ENCODE peak calls at places on chromosomes 16 and 17, in six cellular contexts. H is sigmoid colon, S is tibial artery, A is IMR-90, B is fibroblast of pulmonary artery, U is colonic mucosa. J is an unnamed sample.

GRCh38 chr16:4064950-4065352 is 51.3 kb downstream of the ADCY9 start:
- DNase-seq in H (peak), B (no peak), S (no peak), A (no peak), U (no peak), J (no peak)

GRCh38 chr17:43406676-43407645 is 8.2 kb downstream of the ARL4D start:
- DNase-seq in S (peak), A (peak), B (peak), U (no peak), H (no peak), J (no peak)

GRCh38 chr17:21417921-21418320 is 41.8 kb downstream of the KCNJ12 start:
- DNase-seq in H (peak), S (no peak), A (no peak), B (no peak), U (no peak), J (no peak)

GRCh38 chr17:80853076-80853475 is 138.6 kb upstream of the CHMP6 start:
- DNase-seq in U (no peak), H (no peak), A (no peak), B (no peak), S (no peak), J (no peak)

GRCh38 chr17:1060991-1061390 is 64.1 kb downstream of the TIMM22 start:
- DNase-seq in U (peak), A (peak), B (peak), S (peak), H (peak), J (peak)

GRCh38 chr16:79067600-79067999 is 532.9 kb downstream of the MAF start:
- DNase-seq in U (no peak), S (no peak), B (no peak), A (no peak), H (no peak), J (no peak)

GRCh38 chr17:75950850-75951554 is 10.2 kb upstream of the FBF1 start:
- DNase-seq in B (peak), S (no peak), U (no peak), H (no peak), A (peak), J (peak)

GRCh38 chr16:81401035-81401950 is 43.3 kb upstream of the CMIP start:
- DNase-seq in S (peak), U (no peak), B (peak), H (peak), A (peak), J (no peak)

GRCh38 chr17:47707056-47707791 is 13.3 kb downstream of the TBKBP1 start:
- DNase-seq in H (peak), A (peak), S (no peak), U (no peak), B (peak), J (no peak)

GRCh38 chr17:40912506-40913220 is 24.8 kb downstream of the KRT23 start:
- DNase-seq in U (no peak), B (no peak), H (no peak), A (no peak), S (no peak), J (no peak)

GRCh38 chr17:79798296-79799173 is 1.7 kb upstream of the CBX8 start:
- DNase-seq in A (no peak), H (no peak), S (no peak), B (no peak), U (no peak), J (no peak)

GRCh38 chr16:70437017-70437581 is 1.8 kb downstream of the ST3GAL2 start:
- DNase-seq in U (no peak), S (no peak), B (peak), A (peak), H (no peak), J (peak)

GRCh38 chr16:87696796-87697195 is 69.0 kb downstream of the KLHDC4 start:
- DNase-seq in B (no peak), H (no peak), A (no peak), S (no peak), U (no peak), J (no peak)

GRCh38 chr16:87698241-87698640 is 67.5 kb downstream of the KLHDC4 start:
- DNase-seq in H (no peak), U (no peak), S (no peak), A (no peak), B (no peak), J (no peak)

GRCh38 chr16:87698676-87699179 is 67.1 kb downstream of the KLHDC4 start:
- DNase-seq in A (no peak), U (no peak), S (no peak), B (no peak), H (no peak), J (no peak)

GRCh38 chr16:87697256-87697655 is 68.5 kb downstream of the KLHDC4 start:
- DNase-seq in A (no peak), B (no peak), H (no peak), U (no peak), S (no peak), J (no peak)

DNA sequence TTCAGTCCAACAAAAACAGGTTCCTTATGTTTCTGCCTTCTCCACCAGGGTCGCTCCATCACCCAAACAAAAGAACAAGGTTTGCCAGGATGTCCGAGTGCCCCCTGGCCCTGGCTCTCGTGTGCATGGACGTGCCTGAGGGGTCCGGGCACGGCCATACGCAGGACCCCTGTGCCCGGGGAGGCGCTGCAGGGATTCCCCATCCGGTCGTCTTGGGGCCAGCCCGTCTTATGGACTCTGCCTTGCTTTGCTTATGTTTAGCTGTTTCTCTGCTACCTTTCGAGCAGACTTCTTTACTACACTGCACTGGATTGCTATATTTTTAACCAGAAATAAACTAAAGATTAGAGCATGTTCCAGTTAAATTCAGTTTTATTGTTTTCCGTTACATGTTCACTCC is 68.0 kb downstream of the KLHDC4 start:
- DNase-seq in B (no peak), H (no peak), A (no peak), S (no peak), U (no peak), J (no peak)
- TF ChIP-seq CTCF in B (no peak), H (no peak), A (no peak), S (no peak), U (no peak), J (no peak)

GRCh38 chr17:56594528-56595418 is 1.3 kb downstream of the NOG start:
- DNase-seq in B (no peak), S (no peak), U (no peak), H (no peak), A (peak), J (no peak)

GRCh38 chr17:56593741-56594527 is 435 bp downstream of the NOG start:
- DNase-seq in U (peak), A (peak), S (peak), B (peak), H (peak), J (no peak)

GRCh38 chr17:56596741-56597494 is 3.4 kb downstream of the NOG start:
- DNase-seq in A (no peak), B (no peak), S (no peak), H (no peak), U (no peak), J (no peak)

GRCh38 chr17:56597495-56597990 is 4.0 kb downstream of the NOG start:
- DNase-seq in B (no peak), S (no peak), A (peak), U (no peak), H (no peak), J (no peak)

DNA sequence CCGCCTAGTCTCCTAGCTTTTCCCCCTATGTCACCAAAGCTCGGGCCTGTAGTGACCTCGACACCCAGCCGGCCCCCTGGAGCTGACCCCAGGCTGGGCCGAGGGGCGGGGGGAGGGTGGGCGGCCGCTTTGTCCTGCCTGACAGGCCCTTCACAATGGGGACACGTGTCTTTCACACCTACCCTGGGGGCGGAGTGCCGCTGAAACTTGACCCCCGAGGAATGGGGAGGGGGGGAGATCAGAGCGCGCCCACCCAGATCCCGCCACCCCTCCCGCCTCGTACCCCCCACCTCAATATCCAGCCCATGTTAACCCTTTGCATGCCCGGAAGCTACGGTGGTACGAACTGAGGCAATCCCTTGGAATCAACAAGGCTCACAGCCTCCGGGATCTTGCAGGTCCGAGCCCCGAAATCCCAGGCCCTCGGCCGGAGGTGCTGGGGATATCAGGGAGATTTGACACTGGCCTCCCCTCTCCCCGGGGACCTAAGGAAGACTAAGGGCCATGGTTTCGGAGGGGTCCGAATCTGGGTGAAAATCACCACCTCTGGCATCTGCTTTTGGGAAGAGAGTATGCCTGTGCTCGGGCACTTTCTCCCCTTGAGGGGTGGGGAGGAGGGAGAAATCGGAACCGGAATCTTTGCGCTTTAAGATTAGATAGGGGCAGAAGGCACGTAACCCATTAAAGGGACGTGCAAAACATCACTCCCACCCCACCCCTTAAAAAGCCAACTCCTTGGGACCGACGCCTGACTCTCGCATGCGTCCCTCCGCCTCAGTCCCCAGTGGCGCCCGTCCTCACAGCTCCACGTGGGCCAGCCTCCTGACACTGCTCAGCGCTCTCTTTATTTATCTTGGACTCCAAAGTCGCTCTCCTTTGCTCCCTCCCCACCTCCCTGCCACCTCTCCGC is 2.6 kb downstream of the NOG start:
- DNase-seq in B (no peak), H (no peak), A (peak), U (no peak), S (no peak), J (no peak)
- H3K4me3 ChIP-seq in B (no peak), H (no peak), A (peak), U (no peak), S (peak), J (no peak)

GRCh38 chr17:18028684-18029540 is 10.1 kb downstream of the ATPAF2 start:
- DNase-seq in U (no peak), H (no peak), S (peak), B (no peak), A (no peak), J (no peak)

GRCh38 chr17:18028114-18028513 is 10.9 kb downstream of the ATPAF2 start:
- DNase-seq in U (no peak), H (no peak), A (no peak), B (no peak), S (peak), J (no peak)

GRCh38 chr17:18027280-18027679 is 11.7 kb downstream of the ATPAF2 start:
- DNase-seq in U (no peak), B (no peak), A (no peak), S (peak), H (no peak), J (no peak)

GRCh38 chr17:18026408-18026776 is 12.6 kb downstream of the ATPAF2 start:
- DNase-seq in S (peak), U (no peak), A (peak), B (peak), H (no peak), J (peak)

GRCh38 chr17:18025596-18026407 is 13.2 kb downstream of the ATPAF2 start:
- DNase-seq in B (peak), H (peak), A (peak), S (peak), U (no peak), J (no peak)
- TF ChIP-seq CTCF in B (no peak), H (no peak), A (no peak), S (no peak), U (no peak), J (no peak)

DNA sequence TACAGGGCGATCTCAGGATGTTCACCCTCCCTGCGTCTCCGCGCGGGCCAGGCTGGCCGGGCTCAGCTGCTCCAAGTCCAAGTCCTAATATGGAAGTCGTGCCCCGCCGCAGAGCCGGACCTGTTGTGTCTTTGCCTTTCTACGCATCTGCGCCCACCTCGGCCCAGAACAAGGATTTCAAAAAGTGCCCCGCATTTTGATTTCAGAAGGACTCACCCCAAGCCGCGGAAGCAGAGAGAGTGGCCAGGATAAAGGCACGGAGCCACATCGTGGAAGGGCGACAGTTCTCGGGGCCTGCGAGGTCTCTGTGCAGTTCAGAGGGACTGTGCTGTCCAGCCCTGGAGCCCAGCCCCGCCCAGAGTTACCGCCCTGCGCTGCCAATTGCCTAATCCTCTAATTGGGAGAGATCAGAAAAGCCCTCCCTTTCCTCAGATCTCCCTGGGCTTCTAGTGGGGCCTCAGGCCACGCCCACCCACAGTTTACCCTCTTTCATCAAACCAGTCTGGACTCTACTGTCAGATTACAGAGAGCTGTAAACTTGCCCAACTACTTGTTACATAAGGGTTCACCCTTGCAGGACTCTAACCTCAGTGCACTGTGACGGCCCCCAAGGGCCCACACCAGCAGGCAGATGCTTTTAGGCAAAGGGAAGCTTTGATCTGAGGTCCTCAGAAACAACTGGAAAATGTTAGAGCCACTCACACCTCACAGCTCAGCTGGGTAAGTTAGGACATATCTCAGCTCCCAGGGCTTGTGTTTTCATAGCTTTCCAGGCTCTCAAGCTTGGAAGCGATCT is at the start of gene CES1:
- DNase-seq in H (peak), S (peak), A (no peak), U (peak), B (no peak), J (no peak)
- H3K4me3 ChIP-seq in H (peak), S (peak), A (no peak), U (no peak), B (no peak), J (no peak)

GRCh38 chr17:82384730-82385429 is 13.3 kb downstream of the UTS2R start:
- DNase-seq in S (peak), H (no peak), B (no peak), U (no peak), A (peak), J (no peak)
- TF ChIP-seq CTCF in S (no peak), H (no peak), B (no peak), U (no peak), A (peak), J (no peak)

GRCh38 chr17:65712383-65713267 is 151.2 kb upstream of the AXIN2 start:
- DNase-seq in B (no peak), A (no peak), H (peak), S (no peak), U (no peak), J (no peak)

GRCh38 chr17:65707780-65708179 is 146.3 kb upstream of the AXIN2 start:
- DNase-seq in B (no peak), A (peak), S (no peak), H (no peak), U (no peak), J (no peak)

DNA sequence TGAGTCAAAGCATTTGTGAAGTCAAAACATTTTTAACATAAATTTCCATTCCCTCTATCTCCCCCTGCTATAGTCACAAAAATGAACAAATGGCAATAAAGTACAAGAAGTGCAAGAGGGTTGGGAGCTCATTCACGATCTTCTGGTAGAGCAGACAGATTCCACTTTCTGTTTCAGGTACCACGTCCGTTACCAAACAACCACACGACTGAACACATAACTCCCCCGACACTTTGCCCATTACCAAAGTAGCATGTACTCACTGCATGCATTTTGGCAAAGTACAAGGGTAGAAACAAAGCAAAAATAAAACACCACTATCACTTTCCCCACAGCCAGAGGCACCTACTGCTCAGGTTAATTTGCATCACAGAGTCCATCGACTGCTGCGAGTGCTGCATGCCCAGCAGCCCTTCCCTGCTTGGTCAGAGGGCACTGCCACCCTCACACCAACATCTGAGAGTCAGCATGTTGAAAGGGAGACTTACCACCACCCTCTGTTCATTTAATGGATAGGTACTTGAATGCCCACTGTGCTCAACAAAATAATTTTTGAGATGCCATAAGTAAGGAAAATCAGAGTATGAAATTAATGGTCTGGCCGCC is 150.3 kb upstream of the AXIN2 start:
- DNase-seq in A (no peak), S (no peak), H (no peak), U (no peak), B (no peak), J (no peak)
- H3K4me3 ChIP-seq in A (no peak), S (no peak), H (no peak), U (no peak), B (no peak), J (no peak)

DNA sequence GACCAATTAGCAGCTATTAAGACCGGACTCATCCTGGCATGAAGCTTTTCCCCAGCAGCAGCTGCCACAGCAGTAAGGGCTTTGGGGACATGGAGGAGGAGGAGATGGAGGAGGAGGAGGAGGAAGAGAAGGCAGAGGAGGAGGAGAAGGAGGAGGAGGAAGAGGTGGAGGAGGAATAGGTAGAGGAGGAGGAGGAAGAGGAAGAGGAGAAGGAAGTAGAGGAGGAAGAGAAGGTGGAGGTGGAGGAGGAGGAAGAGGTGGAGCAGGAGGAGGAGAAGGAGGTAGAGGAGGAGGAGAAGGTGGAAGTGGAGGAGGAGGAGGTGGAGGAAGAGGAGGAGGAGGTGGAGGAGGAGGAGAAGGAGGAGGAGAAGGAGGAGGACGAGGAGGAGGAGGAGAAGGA is 50.2 kb upstream of the IRX3 start:
- DNase-seq in A (no peak), S (peak), H (no peak), U (no peak), B (no peak), J (no peak)
- TF ChIP-seq CTCF in A (no peak), S (no peak), H (no peak), U (no peak), B (no peak), J (no peak)

DNA sequence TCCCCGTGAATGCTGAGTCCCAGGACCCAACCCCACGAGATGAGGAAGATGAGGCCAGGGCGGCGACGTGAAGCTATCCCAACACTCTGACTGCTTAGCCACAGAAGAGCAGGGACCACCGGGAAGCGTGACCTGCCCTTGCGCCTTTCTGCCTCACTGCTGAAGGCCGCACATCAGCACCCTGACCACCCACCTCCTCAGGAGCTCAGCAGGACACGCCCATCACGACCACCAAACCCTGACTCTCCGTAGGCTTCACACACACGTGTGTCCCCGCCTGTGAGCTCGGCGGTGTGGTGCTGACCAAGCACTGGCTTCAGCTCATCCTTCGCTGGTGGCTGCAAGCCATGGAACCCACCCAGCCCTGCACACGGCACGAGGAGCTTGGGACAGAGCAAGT is 97.8 kb downstream of the ZNF778 start:
- DNase-seq in A (no peak), B (no peak), U (no peak), S (no peak), H (no peak), J (no peak)
- H3K4me3 ChIP-seq in A (no peak), B (no peak), U (no peak), S (no peak), H (no peak), J (no peak)